ENCODE peak calls at places on chromosomes 7 and 10, in nine cellular contexts. G is stomach, U is IMR-90, E is adrenal gland, T is sigmoid colon, Z is spleen, M is HCT116, P is GM12892, D is heart left ventricle. B is an unnamed sample.

GRCh38 chr7:73703649-73703984 is 15.9 kb downstream of the STX1A start:
- DNase-seq in E (no peak), D (no peak), P (no peak), U (no peak), T (no peak), G (no peak), M (no peak), Z (no peak), B (no peak)

GRCh38 chr10:33616921-33617320 is 282.5 kb upstream of the NRP1 start:
- DNase-seq in T (no peak), G (no peak), M (no peak), U (peak), E (no peak), D (no peak), Z (no peak), P (no peak), B (no peak)

GRCh38 chr7:15397159-15397550 is 164.7 kb downstream of the AGMO start:
- DNase-seq in M (no peak), G (no peak), U (no peak), E (no peak), Z (peak), T (no peak), D (no peak), P (no peak), B (no peak)

GRCh38 chr10:24262929-24263653 is 54.2 kb downstream of the KIAA1217 start:
- DNase-seq in E (peak), Z (no peak), P (no peak), G (no peak), M (no peak), D (no peak), T (no peak), U (no peak), B (no peak)

GRCh38 chr10:34145751-34146150 is 669.3 kb downstream of the PARD3 start:
- DNase-seq in M (no peak), P (no peak), U (peak), D (no peak), E (no peak), T (no peak), G (no peak), Z (no peak), B (no peak)

GRCh38 chr7:114084381-114085312 is 165.8 kb upstream of the PPP1R3A start:
- DNase-seq in U (no peak), E (peak), T (peak), Z (peak), D (no peak), P (no peak), G (peak), M (no peak), B (no peak)

GRCh38 chr10:91352760-91353159 is 57.4 kb upstream of the HECTD2 start:
- DNase-seq in P (no peak), E (no peak), U (peak), T (no peak), Z (no peak), G (no peak), M (no peak), D (no peak), B (no peak)

GRCh38 chr7:101333912-101334311 is 12.3 kb upstream of the IFT22 start:
- DNase-seq in E (no peak), P (no peak), T (no peak), U (no peak), G (no peak), D (no peak), Z (no peak), M (no peak), B (no peak)

GRCh38 chr7:28768577-28769147 is 189.5 kb downstream of the TRIL start:
- DNase-seq in Z (no peak), E (no peak), G (no peak), P (no peak), T (no peak), U (peak), D (no peak), M (no peak), B (no peak)

GRCh38 chr7:50537417-50537816 is 27.8 kb downstream of the DDC start:
- DNase-seq in P (no peak), U (no peak), D (no peak), G (no peak), T (no peak), E (no peak), M (no peak), Z (peak), B (no peak)

GRCh38 chr7:81484266-81484665 is 285.6 kb downstream of the HGF start:
- DNase-seq in G (no peak), U (peak), T (no peak), M (no peak), D (peak), P (no peak), Z (no peak), E (peak), B (no peak)

GRCh38 chr10:33571616-33572015 is 237.1 kb upstream of the NRP1 start:
- DNase-seq in P (no peak), M (no peak), Z (no peak), G (no peak), E (no peak), U (peak), D (no peak), T (no peak), B (peak)

GRCh38 chr10:119518936-119519335 is 23.6 kb downstream of the RGS10 start:
- DNase-seq in P (no peak), Z (peak), M (no peak), D (no peak), E (no peak), U (no peak), G (no peak), T (no peak), B (no peak)

GRCh38 chr10:20839910-20840309 is 57.2 kb downstream of the NEBL start:
- DNase-seq in M (no peak), U (no peak), P (no peak), G (no peak), D (no peak), E (no peak), Z (no peak), T (no peak), B (no peak)

GRCh38 chr7:149071641-149072437 is 18.7 kb downstream of the ZNF786 start:
- DNase-seq in E (no peak), Z (peak), G (no peak), U (peak), T (peak), M (peak), D (peak), P (no peak), B (no peak)

GRCh38 chr7:51459809-51460208 is 143.2 kb upstream of the COBL start:
- DNase-seq in M (no peak), T (no peak), Z (no peak), G (no peak), E (no peak), P (no peak), D (no peak), U (no peak), B (no peak)

GRCh38 chr10:129465796-129466702 is 992 bp upstream of the MGMT start:
- DNase-seq in D (no peak), P (no peak), E (no peak), Z (peak), G (no peak), T (no peak), U (no peak), M (no peak), B (no peak)

GRCh38 chr7:77866791-77867190 is 68.2 kb downstream of the PHTF2 start:
- DNase-seq in U (peak), T (no peak), P (no peak), G (no peak), D (no peak), M (no peak), Z (no peak), E (no peak), B (no peak)

GRCh38 chr10:86361134-86362128 is 5.2 kb downstream of the GRID1 start:
- DNase-seq in G (no peak), M (no peak), D (peak), Z (peak), P (no peak), E (peak), T (peak), U (no peak), B (no peak)

GRCh38 chr10:17227367-17228080 is 517 bp upstream of the VIM start:
- DNase-seq in P (peak), E (no peak), U (peak), D (no peak), T (no peak), Z (no peak), G (no peak), M (no peak), B (no peak)

GRCh38 chr7:112437038-112437437 is 13.2 kb upstream of the IFRD1 start:
- DNase-seq in Z (no peak), D (no peak), P (no peak), M (no peak), U (no peak), G (no peak), E (no peak), T (no peak), B (peak)

GRCh38 chr10:98252451-98252850 is 15.5 kb downstream of the LOXL4 start:
- DNase-seq in T (no peak), U (no peak), P (no peak), M (no peak), G (no peak), E (no peak), D (no peak), Z (no peak), B (no peak)

GRCh38 chr10:100007239-100008141 is 2.3 kb downstream of the DNMBP start:
- DNase-seq in T (peak), P (no peak), D (no peak), M (no peak), G (no peak), E (no peak), Z (no peak), U (no peak), B (no peak)

GRCh38 chr7:106256137-106256536 is 28.6 kb downstream of the NAMPT start:
- DNase-seq in T (no peak), M (no peak), P (no peak), D (no peak), G (no peak), Z (no peak), U (no peak), E (no peak), B (no peak)

GRCh38 chr10:70558871-70559810 is 43.4 kb downstream of the PRF1 start:
- DNase-seq in D (peak), P (peak), E (peak), M (peak), Z (peak), T (peak), U (peak), G (peak), B (peak)

GRCh38 chr10:23413629-23414089 is 25.2 kb upstream of the OTUD1 start:
- DNase-seq in G (no peak), M (no peak), U (no peak), E (no peak), P (no peak), T (no peak), D (no peak), Z (no peak), B (no peak)

GRCh38 chr10:101386659-101387259 is 32.8 kb downstream of the BTRC start:
- DNase-seq in G (no peak), E (no peak), Z (no peak), T (no peak), U (no peak), D (no peak), M (no peak), P (no peak), B (no peak)

GRCh38 chr7:14687777-14688176 is 214.8 kb downstream of the DGKB start:
- DNase-seq in T (no peak), D (no peak), E (no peak), G (no peak), U (no peak), Z (no peak), P (no peak), M (no peak), B (no peak)

GRCh38 chr7:77537595-77538185 is 595 bp downstream of the PTPN12 start:
- DNase-seq in P (peak), D (peak), M (no peak), T (peak), Z (peak), E (peak), G (peak), U (no peak), B (no peak)

GRCh38 chr10:30553625-30554442 is 75.7 kb downstream of the LYZL2 start:
- DNase-seq in G (peak), M (no peak), D (peak), T (peak), U (peak), Z (peak), E (peak), P (no peak), B (no peak)
- TF ChIP-seq POLR2A in G (no peak), M (no peak), D (peak), T (no peak), U (no peak), Z (no peak), E (peak), P (no peak), B (no peak)

GRCh38 chr10:3781458-3782098 is 3.4 kb downstream of the KLF6 start:
- DNase-seq in U (peak), E (no peak), Z (peak), M (no peak), G (peak), T (peak), P (no peak), D (peak), B (no peak)
- TF ChIP-seq POLR2A in U (no peak), E (no peak), Z (no peak), M (no peak), G (no peak), T (no peak), P (no peak), D (no peak), B (no peak)

GRCh38 chr10:78041170-78042057 is 7.8 kb downstream of the RPS24 start:
- DNase-seq in G (no peak), D (no peak), M (no peak), P (no peak), E (no peak), T (no peak), U (no peak), Z (no peak), B (no peak)
- TF ChIP-seq POLR2A in G (no peak), D (no peak), M (no peak), P (peak), E (no peak), T (no peak), U (no peak), Z (no peak), B (no peak)

DNA sequence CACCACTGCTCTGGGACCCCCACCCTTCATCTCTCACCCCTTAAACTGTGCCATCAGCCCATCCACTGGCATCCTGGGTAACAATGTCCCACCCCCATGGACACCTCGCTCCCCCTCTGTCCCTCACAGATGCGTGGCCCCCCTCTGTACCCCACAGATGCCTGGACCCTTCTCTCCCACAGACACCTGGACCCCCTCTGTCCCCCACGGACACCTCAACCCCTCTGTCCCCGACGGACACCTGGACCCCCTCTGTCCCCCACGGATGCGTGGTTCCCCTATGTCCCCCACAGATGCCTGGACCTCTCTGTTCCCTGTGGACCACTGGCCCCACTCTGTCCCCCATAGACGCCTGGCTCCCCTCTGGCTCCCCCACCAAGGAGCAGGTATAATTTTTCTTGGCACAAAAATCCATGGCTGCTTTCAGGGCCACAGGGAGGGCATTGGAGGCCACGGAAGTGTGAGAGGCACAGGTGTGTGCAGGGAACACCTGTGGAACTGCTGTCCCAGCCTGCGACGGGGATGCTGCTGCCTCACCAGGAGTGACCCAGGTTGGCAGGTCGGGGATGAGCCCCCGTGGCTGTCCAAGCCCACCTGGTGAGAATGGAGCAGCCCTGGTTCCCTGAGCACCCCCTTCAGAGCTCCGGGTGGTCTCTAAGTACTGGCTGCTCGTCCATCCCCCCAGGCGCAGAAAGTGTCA is 193.5 kb downstream of the PTPRN2 start:
- DNase-seq in E (no peak), P (no peak), Z (peak), G (no peak), M (no peak), T (no peak), D (no peak), U (no peak), B (no peak)
- TF ChIP-seq POLR2A in E (no peak), P (no peak), Z (no peak), G (no peak), M (no peak), T (no peak), D (no peak), U (no peak), B (no peak)

GRCh38 chr10:12443026-12443425 is 93.7 kb downstream of the CAMK1D start:
- DNase-seq in P (no peak), U (no peak), T (no peak), Z (no peak), D (no peak), M (no peak), E (no peak), G (no peak), B (no peak)
- TF ChIP-seq POLR2A in P (no peak), U (no peak), T (no peak), Z (no peak), D (no peak), M (no peak), E (no peak), G (no peak), B (no peak)